ENCODE peak calls at places on chromosomes 12 and 14, in four cellular contexts. J is HepG2, V is GM12878, S is K562. L is an unnamed sample.

GRCh38 chr14:102878970-102879460 is 43.4 kb upstream of the AMN start:
- DNase-seq in S (no peak), J (peak), V (no peak), L (no peak)

GRCh38 chr12:119020377-119021360 is 39.3 kb downstream of the SRRM4 start:
- DNase-seq in J (peak), V (no peak), S (peak), L (peak)

GRCh38 chr12:28296287-28296686 is 106.0 kb downstream of the CCDC91 start:
- DNase-seq in V (no peak), S (no peak), J (no peak), L (no peak)

GRCh38 chr14:101361451-101362433 is 199.6 kb upstream of the DIO3 start:
- DNase-seq in J (no peak), V (no peak), S (peak), L (no peak)

GRCh38 chr12:109881752-109882151 is 1.4 kb upstream of the GLTP start:
- DNase-seq in S (no peak), J (no peak), V (no peak), L (no peak)

GRCh38 chr12:5307065-5307464 is 124.8 kb upstream of the NTF3 start:
- DNase-seq in V (no peak), S (no peak), J (no peak), L (no peak)

GRCh38 chr14:32366256-32366655 is 37.2 kb downstream of the AKAP6 start:
- DNase-seq in J (no peak), S (no peak), V (no peak), L (no peak)

GRCh38 chr12:91331371-91331770 is 148.8 kb upstream of the DCN start:
- DNase-seq in S (no peak), V (no peak), J (no peak), L (no peak)

GRCh38 chr14:22847661-22848341 is 11.4 kb downstream of the MMP14 start:
- DNase-seq in V (no peak), J (no peak), S (no peak), L (peak)

GRCh38 chr14:47194051-47194450 is 481.4 kb downstream of the MDGA2 start:
- DNase-seq in J (no peak), V (no peak), S (no peak), L (no peak)

GRCh38 chr12:66132408-66132807 is 1.9 kb upstream of the LLPH start:
- DNase-seq in V (no peak), J (peak), S (no peak), L (peak)

GRCh38 chr12:10366875-10367274 is 23.0 kb downstream of the KLRK1 start:
- DNase-seq in S (no peak), J (peak), V (no peak), L (no peak)

GRCh38 chr12:10364839-10365681 is 24.8 kb downstream of the KLRK1 start:
- DNase-seq in S (no peak), V (peak), J (peak), L (no peak)

GRCh38 chr12:10363922-10364838 is 25.7 kb downstream of the KLRK1 start:
- DNase-seq in V (peak), J (peak), S (peak), L (no peak)

GRCh38 chr12:10363665-10363921 is 26.2 kb downstream of the KLRK1 start:
- DNase-seq in J (no peak), V (no peak), S (no peak), L (no peak)

GRCh38 chr12:10365716-10366433 is 24.0 kb downstream of the KLRK1 start:
- DNase-seq in S (no peak), V (no peak), J (no peak), L (no peak)
- TF ChIP-seq CBX5 in S (no peak), V (no peak), J (no peak), L (no peak)

DNA sequence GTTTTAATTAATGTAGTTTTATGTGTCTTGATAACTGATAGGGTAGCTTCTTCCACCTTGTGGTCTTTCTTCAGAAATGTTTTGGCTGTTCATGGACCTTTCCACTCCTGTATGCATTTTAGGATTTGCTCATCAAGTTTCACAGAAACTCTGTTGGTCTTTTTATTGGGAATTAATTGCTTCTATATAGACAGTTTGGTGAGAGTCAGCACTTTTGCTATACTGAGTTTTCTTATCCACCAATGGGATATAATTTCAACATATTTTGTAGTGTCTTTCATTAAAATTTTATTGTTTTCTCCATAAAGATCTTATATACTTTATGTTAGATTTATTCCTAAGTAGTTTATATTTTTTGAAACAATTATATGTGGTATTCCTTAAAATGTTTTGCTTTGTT is 7.8 kb downstream of the GOLGA5 start:
- DNase-seq in J (no peak), V (no peak), S (no peak), L (no peak)
- H3K4me2 ChIP-seq in J (peak), V (no peak), S (no peak), L (no peak)

DNA sequence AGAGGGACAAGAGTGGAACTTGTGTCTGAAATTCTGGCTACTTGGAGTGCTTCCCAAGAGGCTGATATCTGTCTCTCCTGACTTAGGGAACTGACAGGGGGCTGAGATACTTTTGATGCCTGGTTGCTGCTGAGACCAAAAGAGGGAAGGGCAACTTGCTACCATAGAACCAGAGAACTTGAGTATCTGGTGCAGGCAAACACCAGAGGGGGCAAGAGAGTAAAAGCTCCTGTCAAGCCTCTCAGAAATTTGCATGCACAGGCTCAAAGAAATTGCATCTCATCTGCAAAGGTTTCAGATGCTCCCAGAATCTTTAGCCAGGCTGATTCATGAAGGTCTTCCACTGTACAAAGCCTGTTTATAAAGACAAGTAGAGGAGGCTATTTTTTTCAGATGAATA is 391.3 kb upstream of the FOXG1 start:
- DNase-seq in S (no peak), V (no peak), J (no peak), L (peak)
- TF ChIP-seq CBX5 in S (no peak), V (no peak), J (no peak), L (no peak)

GRCh38 chr12:52020539-52021336 is 14.0 kb downstream of the TAMALIN start:
- DNase-seq in J (peak), S (peak), V (no peak), L (peak)
- H3K4me2 ChIP-seq in J (peak), S (no peak), V (no peak), L (peak)